ENCODE peak calls at places on chromosomes 5 and 9, in four cellular contexts. Q, O, K and Y are unnamed samples.

GRCh38 chr5:14806452-14806851 is 65.1 kb downstream of the ANKH start:
- DNase-seq in Q (peak), O (no peak), K (peak), Y (no peak)

GRCh38 chr9:121640486-121641227 is 10.8 kb upstream of the DAB2IP start:
- DNase-seq in Q (no peak), O (no peak), K (no peak), Y (no peak)

GRCh38 chr5:52897238-52897614 is 91.9 kb upstream of the ITGA2 start:
- DNase-seq in Q (no peak), O (no peak), K (no peak), Y (no peak)

GRCh38 chr9:133628766-133629165 is 7.4 kb upstream of the DBH start:
- DNase-seq in Q (no peak), O (no peak), K (no peak), Y (no peak)

GRCh38 chr5:175857986-175858385 is 13.4 kb upstream of the CPLX2 start:
- DNase-seq in Q (no peak), O (no peak), K (no peak), Y (no peak)

GRCh38 chr9:21412109-21412508 is 3.2 kb downstream of the IFNA8 start:
- DNase-seq in Q (no peak), O (no peak), K (no peak), Y (no peak)

GRCh38 chr9:104091028-104091590 is 3.0 kb upstream of the SMC2 start:
- DNase-seq in Q (peak), O (no peak), K (no peak), Y (no peak)

GRCh38 chr9:5644522-5644921 is 15.6 kb downstream of the RIC1 start:
- DNase-seq in Q (peak), O (no peak), K (no peak), Y (no peak)

GRCh38 chr5:132787076-132787475 is 10.0 kb upstream of the SEPTIN8 start:
- DNase-seq in Q (peak), O (no peak), K (no peak), Y (no peak)

GRCh38 chr9:107350443-107350842 is 67.4 kb downstream of the RAD23B start:
- DNase-seq in Q (no peak), O (no peak), K (no peak), Y (no peak)

GRCh38 chr9:70410368-70410767 is 4.1 kb downstream of the KLF9 start:
- DNase-seq in Q (peak), O (no peak), K (no peak), Y (no peak)
- H3K4me3 ChIP-seq in Q (peak), O (peak), K (peak), Y (peak)

DNA sequence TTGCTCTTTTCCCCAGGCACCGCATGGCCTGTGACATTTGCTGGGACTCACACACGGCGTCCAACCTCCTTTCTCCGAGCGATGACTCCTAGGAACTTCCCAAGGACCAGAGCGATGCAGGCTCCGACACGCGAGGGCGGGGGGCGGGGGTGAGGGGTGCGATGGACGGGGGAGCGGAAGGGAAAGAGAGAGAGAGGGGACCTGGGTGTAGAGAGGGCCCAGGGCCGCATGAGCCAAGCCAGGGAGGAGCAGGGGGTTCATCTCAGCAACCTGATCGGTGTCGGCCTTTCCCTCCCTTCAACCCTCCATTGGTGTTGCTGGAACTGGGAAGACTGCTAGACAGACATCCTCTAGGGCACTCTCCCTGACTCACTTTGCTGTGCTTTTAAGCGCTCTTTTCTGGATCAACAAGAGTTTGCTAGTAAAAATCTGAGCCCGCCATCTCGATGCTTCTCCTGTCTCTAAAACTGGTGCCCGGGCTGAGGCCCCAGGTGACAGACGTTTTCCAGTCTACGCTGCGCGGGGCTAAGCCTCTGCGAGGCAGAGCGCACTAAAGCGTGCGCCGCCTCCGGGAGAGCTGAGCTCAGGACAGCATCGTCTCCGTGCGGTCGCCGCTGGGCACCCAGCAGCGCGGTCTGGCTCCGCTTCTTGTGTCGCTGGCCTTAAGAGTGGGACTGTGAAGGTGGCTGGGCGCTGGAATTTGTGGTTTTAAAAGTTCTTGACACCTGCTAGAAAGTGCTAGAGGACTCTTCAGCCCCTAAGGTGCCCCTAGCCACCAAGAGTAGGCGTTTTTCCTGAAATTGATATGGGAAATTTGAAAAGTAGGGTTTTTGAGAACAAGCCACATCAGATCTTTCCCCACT is 1.0 kb upstream of the TSLP start:
- DNase-seq in Q (peak), O (no peak), K (peak), Y (peak)
- H3K4me3 ChIP-seq in Q (peak), O (no peak), K (peak), Y (peak)

GRCh38 chr9:110125207-110125751 is 82.7 kb downstream of the C9orf152 start:
- DNase-seq in Q (peak), O (no peak), K (peak), Y (no peak)

GRCh38 chr9:110126457-110126856 is 81.5 kb downstream of the C9orf152 start:
- DNase-seq in Q (no peak), O (no peak), K (no peak), Y (no peak)

GRCh38 chr9:110126986-110127864 is 80.7 kb downstream of the C9orf152 start:
- DNase-seq in Q (peak), O (no peak), K (peak), Y (no peak)

GRCh38 chr9:110123364-110124095 is 84.4 kb downstream of the C9orf152 start:
- DNase-seq in Q (peak), O (no peak), K (no peak), Y (no peak)

GRCh38 chr9:110125763-110126351 is 82.1 kb downstream of the C9orf152 start:
- DNase-seq in Q (no peak), O (no peak), K (no peak), Y (no peak)
- H3K4me3 ChIP-seq in Q (peak), O (no peak), K (peak), Y (no peak)

DNA sequence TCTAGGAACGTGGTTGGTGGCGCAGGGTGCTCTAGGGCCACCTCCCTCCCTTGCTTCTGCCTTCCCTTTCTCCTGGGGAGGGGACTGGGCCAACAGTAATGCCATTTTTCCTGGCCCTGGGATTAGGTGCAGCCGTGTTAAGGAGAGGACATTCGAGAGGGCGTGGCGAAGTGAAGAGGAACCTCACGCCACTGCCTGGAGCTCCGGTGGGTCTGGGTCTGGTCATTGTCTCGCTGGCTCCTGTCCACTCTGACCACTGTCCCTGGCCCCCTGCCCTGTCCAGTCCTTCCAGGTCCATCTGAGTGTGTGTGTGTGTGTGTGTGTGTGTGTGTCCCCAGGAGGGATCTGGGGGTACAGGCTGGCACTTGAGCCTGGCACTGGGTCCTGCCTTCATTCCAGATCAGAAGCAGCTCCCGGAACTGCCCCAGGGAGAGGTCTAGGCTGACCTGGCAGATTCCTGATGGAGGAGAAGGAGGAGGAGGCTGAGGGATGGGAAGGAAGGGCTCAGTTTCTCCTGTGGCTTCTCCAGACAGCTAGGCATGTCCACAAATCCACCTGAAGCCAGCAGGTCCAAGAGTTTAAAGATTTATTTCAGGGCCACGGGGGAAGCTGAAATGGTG is at the start of gene NDST1:
- DNase-seq in Q (no peak), O (no peak), K (no peak), Y (no peak)
- H3K4me3 ChIP-seq in Q (no peak), O (no peak), K (no peak), Y (no peak)

DNA sequence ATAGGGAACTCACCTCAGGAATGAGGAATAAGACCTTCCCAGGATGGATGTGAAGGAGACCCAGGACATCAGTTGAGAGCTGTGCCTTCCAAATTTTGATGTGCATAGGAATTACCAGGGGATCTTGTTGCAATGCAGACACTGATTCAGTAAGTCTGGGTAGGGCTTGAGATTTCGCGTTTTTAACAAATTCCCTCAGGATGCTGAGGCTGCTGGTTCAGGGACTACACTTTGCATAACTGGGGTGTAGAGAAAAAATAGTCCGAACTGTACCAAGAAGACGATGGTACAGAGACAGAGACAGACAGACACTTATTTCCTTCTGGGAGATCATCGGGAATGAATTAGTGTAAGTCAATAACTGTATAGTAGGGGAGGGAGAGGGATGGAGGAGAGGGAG is 82.3 kb upstream of the FREM1 start:
- DNase-seq in Q (no peak), O (no peak), K (no peak), Y (no peak)
- H3K4me3 ChIP-seq in Q (no peak), O (no peak), K (peak), Y (peak)

DNA sequence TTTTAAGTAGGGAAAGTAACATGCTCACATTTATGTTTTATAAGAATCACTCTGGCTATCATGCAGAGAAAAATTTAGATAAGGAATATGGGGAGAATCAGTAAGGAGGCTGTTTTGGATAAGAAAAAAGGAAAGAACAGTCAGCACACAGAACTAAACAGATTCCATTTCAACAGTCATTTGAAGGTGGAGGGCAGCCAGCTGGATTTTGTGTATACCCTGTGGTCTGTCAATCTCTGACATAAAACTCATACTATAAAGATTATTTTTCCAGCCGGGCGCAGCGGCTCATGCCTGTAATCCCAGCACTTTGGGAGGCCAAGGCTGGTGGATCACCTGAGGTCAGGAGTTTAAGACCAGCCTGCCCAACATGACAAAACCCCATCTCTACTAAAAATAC is 64.2 kb downstream of the PCA3 start:
- DNase-seq in Q (no peak), O (no peak), K (no peak), Y (no peak)
- H3K4me3 ChIP-seq in Q (no peak), O (no peak), K (no peak), Y (no peak)